ENCODE peak calls at places on chromosomes 7 and 10, in seven cellular contexts. W is lower lobe of right lung, Z is HCT116, Y is fibroblast of pulmonary artery, X is suprapubic skin, E is nephron progenitor cell, N is omental fat pad. G is an unnamed sample.

GRCh38 chr7:36155811-36156361 is 2.8 kb downstream of the EEPD1 start:
- DNase-seq in E (peak), Y (no peak), Z (no peak), N (no peak), X (no peak), W (no peak), G (no peak)

GRCh38 chr10:61627266-61627665 is 35.5 kb upstream of the CABCOCO1 start:
- DNase-seq in W (no peak), Y (no peak), N (no peak), Z (no peak), X (no peak), E (no peak), G (no peak)

GRCh38 chr7:73308665-73309214 is at the start of gene NSUN5:
- DNase-seq in W (peak), E (peak), X (peak), Y (peak), Z (peak), N (peak), G (peak)

GRCh38 chr7:16989883-16990413 is 108.2 kb upstream of the AGR3 start:
- DNase-seq in W (peak), Z (peak), E (no peak), N (peak), Y (peak), X (peak), G (no peak)

GRCh38 chr10:112887968-112888367 is 62.1 kb upstream of the TCF7L2 start:
- DNase-seq in W (no peak), Z (no peak), N (no peak), Y (no peak), X (no peak), E (no peak), G (no peak)

GRCh38 chr7:23212395-23212794 is 30.5 kb downstream of the NUP42 start:
- DNase-seq in Z (no peak), W (no peak), X (no peak), E (no peak), Y (no peak), N (no peak), G (no peak)

GRCh38 chr7:64183126-64183742 is 23.8 kb upstream of the ZNF735 start:
- DNase-seq in W (peak), N (no peak), E (no peak), Y (no peak), Z (no peak), X (no peak), G (no peak)

GRCh38 chr7:142196066-142196840 is 61.6 kb downstream of the PRSS58 start:
- DNase-seq in W (no peak), Y (no peak), Z (no peak), X (no peak), N (no peak), E (no peak), G (no peak)

GRCh38 chr7:66528652-66529051 is 100.0 kb upstream of the KCTD7 start:
- DNase-seq in X (no peak), N (no peak), E (no peak), Y (no peak), W (no peak), Z (no peak), G (no peak)

GRCh38 chr7:77580762-77581350 is 43.8 kb downstream of the PTPN12 start:
- DNase-seq in Z (no peak), W (peak), X (no peak), N (no peak), Y (peak), E (no peak), G (no peak)

GRCh38 chr7:128166603-128167315 is 74.3 kb upstream of the LEP start:
- DNase-seq in Y (no peak), X (no peak), Z (no peak), E (peak), W (no peak), N (no peak), G (no peak)

GRCh38 chr10:77223532-77224460 is 413.8 kb downstream of the KCNMA1 start:
- DNase-seq in X (no peak), E (no peak), Z (no peak), Y (no peak), W (no peak), N (no peak), G (no peak)

GRCh38 chr10:16491933-16492332 is 29.7 kb downstream of the C1QL3 start:
- DNase-seq in Z (no peak), X (no peak), E (no peak), Y (no peak), N (no peak), W (no peak), G (no peak)

GRCh38 chr10:110076559-110077318 is 69.0 kb downstream of the ADD3 start:
- DNase-seq in E (no peak), X (no peak), Y (peak), W (no peak), N (no peak), Z (peak), G (peak)

GRCh38 chr10:17428616-17429097 is 25.7 kb downstream of the ST8SIA6 start:
- DNase-seq in Y (no peak), E (peak), Z (no peak), X (no peak), W (no peak), N (no peak), G (no peak)

GRCh38 chr7:82810558-82811259 is 352.0 kb downstream of the PCLO start:
- DNase-seq in X (no peak), Z (peak), W (no peak), E (peak), N (no peak), Y (peak), G (no peak)

GRCh38 chr10:122417667-122418066 is 36.8 kb upstream of the ARMS2 start:
- DNase-seq in E (no peak), X (no peak), Y (peak), N (no peak), Z (no peak), W (no peak), G (no peak)

GRCh38 chr7:11212080-11212711 is 238.5 kb downstream of the PHF14 start:
- DNase-seq in N (no peak), W (no peak), Z (peak), X (no peak), Y (peak), E (peak), G (peak)

GRCh38 chr7:94655884-94656657 is at the start of gene SGCE:
- DNase-seq in X (no peak), Z (peak), N (peak), E (peak), W (peak), Y (peak), G (no peak)

GRCh38 chr10:126463306-126463705 is 75.0 kb upstream of the ADAM12 start:
- DNase-seq in W (no peak), E (no peak), Z (no peak), X (no peak), Y (no peak), N (no peak), G (no peak)

GRCh38 chr7:90212149-90212495 is 582 bp downstream of the STEAP2 start:
- DNase-seq in W (no peak), Z (no peak), X (no peak), E (no peak), N (no peak), Y (no peak), G (no peak)

GRCh38 chr7:90209776-90210175 is 1.8 kb upstream of the STEAP2 start:
- DNase-seq in Y (peak), W (no peak), X (no peak), N (no peak), Z (no peak), E (no peak), G (no peak)

GRCh38 chr7:90210475-90210874 is 1.1 kb upstream of the STEAP2 start:
- DNase-seq in X (no peak), N (no peak), Y (no peak), E (no peak), Z (no peak), W (no peak), G (no peak)

GRCh38 chr7:90210925-90211324 is 615 bp upstream of the STEAP2 start:
- DNase-seq in Y (no peak), N (no peak), E (peak), W (no peak), X (no peak), Z (no peak), G (no peak)

DNA sequence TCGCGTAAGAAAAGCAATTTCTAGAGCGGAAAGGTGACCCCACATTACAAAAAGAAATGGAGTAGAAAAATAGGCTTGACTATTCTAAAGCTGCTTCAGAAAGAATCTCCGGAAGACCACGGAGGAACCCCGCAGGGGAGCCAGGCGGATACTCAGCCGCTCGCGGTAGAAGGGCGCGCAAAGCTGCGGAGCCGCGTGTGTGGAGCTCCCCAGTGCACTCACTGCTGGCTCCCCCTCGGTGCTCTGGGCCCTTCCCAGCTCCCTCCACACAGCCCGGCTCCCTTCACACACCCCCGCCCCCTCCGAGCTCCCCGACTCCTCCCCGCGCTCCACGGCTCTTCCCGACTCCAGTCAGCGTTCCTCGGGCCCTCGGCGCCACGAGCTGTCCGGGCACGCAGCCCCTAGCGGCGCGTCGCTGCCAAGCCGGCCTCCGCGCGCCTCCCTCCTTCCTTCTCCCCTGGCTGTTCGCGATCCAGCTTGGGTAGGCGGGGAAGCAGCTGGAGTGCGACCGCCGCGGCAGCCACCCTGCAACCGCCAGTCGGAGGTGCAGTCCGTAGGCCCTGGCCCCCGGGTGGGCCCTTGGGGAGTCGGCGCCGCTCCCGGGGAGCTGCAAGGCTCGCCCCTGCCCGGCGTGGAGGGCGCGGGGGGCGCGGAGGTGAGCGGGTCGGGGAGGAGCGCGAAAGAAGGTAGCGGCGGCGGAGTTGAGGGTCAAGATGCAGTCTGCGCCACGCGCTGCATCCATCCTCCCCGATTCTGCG is at the start of gene STEAP2:
- DNase-seq in X (peak), Y (peak), W (peak), E (peak), N (peak), Z (peak), G (peak)
- TF ChIP-seq CTCF in X (peak), Y (peak), W (peak), E (peak), N (no peak), Z (no peak), G (peak)

GRCh38 chr10:119149723-119150122 is 15.8 kb downstream of the SFXN4 start:
- DNase-seq in E (no peak), Y (no peak), X (no peak), Z (no peak), N (no peak), W (no peak), G (no peak)
- TF ChIP-seq CTCF in E (no peak), Y (peak), X (no peak), Z (peak), N (no peak), W (peak), G (no peak)

GRCh38 chr7:38561166-38561565 is 70.0 kb downstream of the AMPH start:
- DNase-seq in E (no peak), Z (no peak), X (no peak), N (no peak), W (no peak), Y (no peak), G (no peak)
- TF ChIP-seq CTCF in E (no peak), Z (no peak), X (no peak), N (no peak), W (no peak), Y (no peak), G (no peak)

DNA sequence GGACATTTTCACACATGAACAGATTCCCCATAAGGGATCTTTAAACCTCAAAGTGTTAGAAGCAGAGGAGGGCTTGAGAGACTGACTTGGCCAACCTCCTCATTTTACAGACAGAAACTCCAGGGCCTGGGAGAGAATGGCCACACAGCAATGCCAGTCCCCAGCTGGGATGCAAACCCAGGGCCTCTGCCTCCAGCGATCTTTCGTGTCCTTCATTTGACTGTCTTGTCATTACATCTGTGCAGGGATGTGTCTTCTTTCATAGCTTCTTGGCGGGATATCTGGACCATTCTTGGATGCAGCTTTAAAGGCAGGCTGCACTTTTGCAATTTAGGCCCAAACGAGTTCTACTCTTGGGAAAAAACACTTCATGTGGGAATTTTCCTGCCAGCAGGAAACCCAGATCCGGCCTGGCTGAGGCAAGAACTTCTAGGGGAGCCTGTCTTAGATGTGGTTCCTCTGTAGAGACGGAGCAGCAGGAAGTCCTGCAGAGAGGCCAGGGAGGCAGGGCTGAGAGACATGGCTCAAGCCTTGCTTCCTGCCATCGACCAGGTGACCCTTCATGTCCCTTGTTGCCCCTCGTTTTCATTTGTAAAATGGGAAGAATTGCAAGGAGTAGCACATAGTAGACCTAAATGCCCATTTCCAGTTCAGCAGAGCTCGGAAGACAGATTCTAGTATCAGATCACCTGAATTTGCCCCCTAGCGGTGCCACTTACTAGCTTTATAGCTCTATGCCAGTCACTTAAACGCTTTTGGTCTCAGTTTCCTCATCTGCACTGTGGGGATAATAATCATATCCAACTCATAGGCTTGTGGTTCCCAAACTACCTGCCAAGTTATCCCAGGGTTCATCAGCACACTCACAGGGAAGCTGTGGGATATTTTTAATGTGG is 43.9 kb upstream of the SLC29A3 start:
- DNase-seq in X (no peak), N (no peak), Z (no peak), E (no peak), Y (no peak), W (no peak), G (no peak)
- TF ChIP-seq CTCF in X (no peak), N (no peak), Z (no peak), E (no peak), Y (no peak), W (no peak), G (no peak)

GRCh38 chr10:133396035-133396624 is 2.2 kb downstream of the MTG1 start:
- DNase-seq in Y (no peak), X (no peak), N (no peak), E (no peak), W (peak), Z (no peak), G (no peak)

GRCh38 chr10:133393401-133394063 is 425 bp upstream of the MTG1 start:
- DNase-seq in E (no peak), N (no peak), W (peak), X (no peak), Y (no peak), Z (no peak), G (no peak)

GRCh38 chr10:133394801-133395221 is 854 bp downstream of the MTG1 start:
- DNase-seq in W (peak), Z (no peak), E (no peak), N (no peak), X (no peak), Y (no peak), G (no peak)

GRCh38 chr10:133391761-133392518 is 2.0 kb upstream of the MTG1 start:
- DNase-seq in N (no peak), E (no peak), Z (no peak), Y (no peak), W (peak), X (no peak), G (no peak)

DNA sequence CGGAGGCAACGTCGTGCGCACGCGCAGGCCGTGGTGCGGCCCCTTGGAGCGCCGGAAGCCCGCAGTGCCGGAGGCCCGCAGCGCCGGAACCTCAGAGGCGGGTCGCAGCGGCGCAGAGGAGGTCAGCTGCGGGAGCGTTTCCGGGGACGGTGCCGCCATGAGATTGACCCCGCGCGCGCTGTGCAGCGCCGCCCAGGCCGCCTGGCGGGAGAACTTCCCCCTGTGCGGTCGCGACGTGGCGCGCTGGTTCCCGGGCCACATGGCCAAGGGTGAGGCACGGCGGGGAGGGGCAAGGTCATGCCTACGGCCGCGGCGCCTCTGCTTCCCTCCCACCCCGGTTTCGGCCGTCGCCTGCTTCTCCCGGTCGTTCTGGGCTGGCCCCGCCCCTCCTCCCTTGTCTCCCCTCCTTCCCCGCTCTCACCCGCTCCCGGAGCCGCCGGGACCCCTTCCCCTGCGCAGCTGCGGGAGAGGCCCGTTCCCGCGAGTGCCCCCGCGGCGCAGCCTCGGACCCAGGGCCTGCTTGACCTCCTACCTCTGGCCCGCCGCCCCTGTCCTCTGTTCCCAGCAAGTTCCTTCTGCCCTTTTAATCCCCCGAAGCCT is at the start of gene MTG1:
- DNase-seq in E (peak), X (peak), Y (peak), N (peak), Z (peak), W (peak), G (peak)
- TF ChIP-seq CTCF in E (no peak), X (no peak), Y (no peak), N (no peak), Z (no peak), W (peak), G (no peak)

G was measured in CD14-positive monocyte.